ENCODE peak calls at places on chromosomes 3 and 15, in four cellular contexts. One of them, this sample, is unnamed.

GRCh38 chr15:101128191-101128590 is 123.7 kb downstream of the CHSY1 start:
- DNase-seq in stimulated activated CD4-positive, alpha-beta T cell treated with anti-CD3 and anti-CD28 coated beads, Interleukin-12 subunit alpha, Interleukin-12 subunit beta, amount 100 ng/mL, for 4 hours: no peak
- DNase-seq in activated T-helper 1 cell treated with anti-CD3 and anti-CD28 coated beads, Interleukin-2, amount 50 U/mL, for 16 hours: no peak
- DNase-seq in NCI-H1092 treated with DMSO at 0.1 percent for 48 hours: peak
- DNase-seq in this sample: no peak

GRCh38 chr3:124752051-124752450 is 21.8 kb downstream of the UMPS start:
- DNase-seq in stimulated activated CD4-positive, alpha-beta T cell treated with anti-CD3 and anti-CD28 coated beads, Interleukin-12 subunit alpha, Interleukin-12 subunit beta, amount 100 ng/mL, for 4 hours: no peak
- DNase-seq in activated T-helper 1 cell treated with anti-CD3 and anti-CD28 coated beads, Interleukin-2, amount 50 U/mL, for 16 hours: no peak
- DNase-seq in NCI-H1092 treated with DMSO at 0.1 percent for 48 hours: no peak
- DNase-seq in this sample: no peak

GRCh38 chr3:52246728-52247454 is 1.3 kb downstream of the PPM1M start:
- DNase-seq in stimulated activated CD4-positive, alpha-beta T cell treated with anti-CD3 and anti-CD28 coated beads, Interleukin-12 subunit alpha, Interleukin-12 subunit beta, amount 100 ng/mL, for 4 hours: no peak
- DNase-seq in activated T-helper 1 cell treated with anti-CD3 and anti-CD28 coated beads, Interleukin-2, amount 50 U/mL, for 16 hours: no peak
- DNase-seq in NCI-H1092 treated with DMSO at 0.1 percent for 48 hours: no peak
- DNase-seq in this sample: no peak

GRCh38 chr3:74661672-74662071 is 47.2 kb upstream of the CNTN3 start:
- DNase-seq in stimulated activated CD4-positive, alpha-beta T cell treated with anti-CD3 and anti-CD28 coated beads, Interleukin-12 subunit alpha, Interleukin-12 subunit beta, amount 100 ng/mL, for 4 hours: no peak
- DNase-seq in activated T-helper 1 cell treated with anti-CD3 and anti-CD28 coated beads, Interleukin-2, amount 50 U/mL, for 16 hours: no peak
- DNase-seq in NCI-H1092 treated with DMSO at 0.1 percent for 48 hours: no peak
- DNase-seq in this sample: no peak

GRCh38 chr15:99279290-99279689 is 28.0 kb downstream of the LRRC28 start:
- DNase-seq in stimulated activated CD4-positive, alpha-beta T cell treated with anti-CD3 and anti-CD28 coated beads, Interleukin-12 subunit alpha, Interleukin-12 subunit beta, amount 100 ng/mL, for 4 hours: no peak
- DNase-seq in activated T-helper 1 cell treated with anti-CD3 and anti-CD28 coated beads, Interleukin-2, amount 50 U/mL, for 16 hours: no peak
- DNase-seq in NCI-H1092 treated with DMSO at 0.1 percent for 48 hours: no peak
- DNase-seq in this sample: no peak

GRCh38 chr3:145357453-145357852 is 803.5 kb downstream of the PLOD2 start:
- DNase-seq in stimulated activated CD4-positive, alpha-beta T cell treated with anti-CD3 and anti-CD28 coated beads, Interleukin-12 subunit alpha, Interleukin-12 subunit beta, amount 100 ng/mL, for 4 hours: no peak
- DNase-seq in activated T-helper 1 cell treated with anti-CD3 and anti-CD28 coated beads, Interleukin-2, amount 50 U/mL, for 16 hours: no peak
- DNase-seq in NCI-H1092 treated with DMSO at 0.1 percent for 48 hours: no peak
- DNase-seq in this sample: no peak

GRCh38 chr3:122409392-122409791 is 6.5 kb downstream of the WDR5B start:
- DNase-seq in stimulated activated CD4-positive, alpha-beta T cell treated with anti-CD3 and anti-CD28 coated beads, Interleukin-12 subunit alpha, Interleukin-12 subunit beta, amount 100 ng/mL, for 4 hours: no peak
- DNase-seq in activated T-helper 1 cell treated with anti-CD3 and anti-CD28 coated beads, Interleukin-2, amount 50 U/mL, for 16 hours: no peak
- DNase-seq in NCI-H1092 treated with DMSO at 0.1 percent for 48 hours: no peak
- DNase-seq in this sample: no peak

GRCh38 chr3:53082736-53083135 is 36.9 kb upstream of the SFMBT1 start:
- DNase-seq in stimulated activated CD4-positive, alpha-beta T cell treated with anti-CD3 and anti-CD28 coated beads, Interleukin-12 subunit alpha, Interleukin-12 subunit beta, amount 100 ng/mL, for 4 hours: no peak
- DNase-seq in activated T-helper 1 cell treated with anti-CD3 and anti-CD28 coated beads, Interleukin-2, amount 50 U/mL, for 16 hours: no peak
- DNase-seq in NCI-H1092 treated with DMSO at 0.1 percent for 48 hours: no peak
- DNase-seq in this sample: no peak

GRCh38 chr3:193096076-193096475 is 144.9 kb upstream of the PLAAT1 start:
- DNase-seq in stimulated activated CD4-positive, alpha-beta T cell treated with anti-CD3 and anti-CD28 coated beads, Interleukin-12 subunit alpha, Interleukin-12 subunit beta, amount 100 ng/mL, for 4 hours: no peak
- DNase-seq in activated T-helper 1 cell treated with anti-CD3 and anti-CD28 coated beads, Interleukin-2, amount 50 U/mL, for 16 hours: no peak
- DNase-seq in NCI-H1092 treated with DMSO at 0.1 percent for 48 hours: no peak
- DNase-seq in this sample: no peak

GRCh38 chr3:123457841-123458240 is 9.0 kb upstream of the ADCY5 start:
- DNase-seq in stimulated activated CD4-positive, alpha-beta T cell treated with anti-CD3 and anti-CD28 coated beads, Interleukin-12 subunit alpha, Interleukin-12 subunit beta, amount 100 ng/mL, for 4 hours: no peak
- DNase-seq in activated T-helper 1 cell treated with anti-CD3 and anti-CD28 coated beads, Interleukin-2, amount 50 U/mL, for 16 hours: no peak
- DNase-seq in NCI-H1092 treated with DMSO at 0.1 percent for 48 hours: no peak
- DNase-seq in this sample: no peak